ENCODE peak calls at places on chromosomes 12 and 14, in seven cellular contexts. R is heart left ventricle, K is Caco-2, F is cardiac muscle cell, W is IMR-90, U is vagina, B is hepatocyte. H is an unnamed sample.
A peak's percentile ranks its signal among the peaks of the same experiment; 100 is the strongest.

GRCh38 chr12:81811066-81811777 is 52.1 kb upstream of the PPFIA2 start:
- DNase-seq in K (no peak), U (no peak), W (no peak), F (no peak), R (no peak), B (no peak), H (no peak)

GRCh38 chr14:103819503-103820307 is 27.7 kb downstream of the PPP1R13B start:
- DNase-seq in R (peak; percentile 67), W (no peak), B (peak; percentile 57), K (no peak), F (peak; percentile 89), U (no peak), H (peak; percentile 19)

GRCh38 chr12:39935275-39935674 is 170.6 kb downstream of the SLC2A13 start:
- DNase-seq in K (no peak), B (no peak), R (no peak), W (peak; percentile 44), U (no peak), F (no peak), H (no peak)

GRCh38 chr14:69615471-69616407 is 4.3 kb downstream of the SUSD6 start:
- DNase-seq in B (no peak), K (no peak), U (no peak), R (peak; percentile 78), F (no peak), W (peak; percentile 84), H (no peak)

GRCh38 chr14:56579345-56580316 is at the start of gene TMEM260:
- DNase-seq in U (no peak), R (peak; percentile 84), F (peak; percentile 90), B (peak; percentile 91), W (peak; percentile 84), K (peak; percentile 95), H (peak; percentile 93)

GRCh38 chr12:127238061-127238460 is 1028.9 kb upstream of the TMEM132C start:
- DNase-seq in K (no peak), U (no peak), B (no peak), R (no peak), W (no peak), F (no peak), H (no peak)

GRCh38 chr12:6214633-6215032 is 14.4 kb downstream of the CD9 start:
- DNase-seq in W (no peak), U (no peak), K (no peak), B (no peak), R (no peak), F (no peak), H (no peak)

GRCh38 chr12:94603434-94604068 is 46.8 kb downstream of the TMCC3 start:
- DNase-seq in W (no peak), K (peak; percentile 61), R (no peak), B (no peak), F (peak; percentile 37), U (no peak), H (peak; percentile 57)

GRCh38 chr14:26594756-26595545 is 2.9 kb downstream of the NOVA1 start:
- DNase-seq in K (no peak), B (no peak), W (no peak), F (no peak), R (no peak), U (no peak), H (no peak)

GRCh38 chr12:38544357-38545066 is 227.9 kb downstream of the ALG10B start:
- DNase-seq in F (no peak), R (no peak), K (no peak), W (no peak), B (no peak), U (no peak), H (no peak)

GRCh38 chr12:51672334-51672733 is 81.3 kb downstream of the SCN8A start:
- DNase-seq in W (peak; percentile 56), R (no peak), F (no peak), U (no peak), K (no peak), B (no peak), H (no peak)

GRCh38 chr12:88549929-88550328 is 30.3 kb downstream of the KITLG start:
- DNase-seq in W (no peak), U (no peak), B (no peak), K (no peak), F (no peak), R (no peak), H (no peak)

GRCh38 chr14:103526247-103526913 is 2.6 kb upstream of the TRMT61A start:
- DNase-seq in R (no peak), K (no peak), B (no peak), F (no peak), U (no peak), W (no peak), H (no peak)

GRCh38 chr14:93115920-93116675 is at the start of gene ITPK1:
- DNase-seq in W (peak; percentile 41), K (peak; percentile 67), R (peak; percentile 48), F (peak; percentile 88), U (no peak), B (peak; percentile 92), H (peak; percentile 29)

GRCh38 chr12:49636979-49637378 is 13.6 kb downstream of the PRPF40B start:
- DNase-seq in W (peak; percentile 68), U (no peak), F (peak; percentile 67), R (peak; percentile 65), B (peak; percentile 72), K (peak; percentile 65), H (peak; percentile 68)
- TF ChIP-seq CTCF in W (peak; percentile 79), U (peak; percentile 14), F (peak; percentile 80), R (peak; percentile 61), B (peak; percentile 70), K (peak; percentile 58), H (peak; percentile 57)

GRCh38 chr12:41940571-41940970 is 204.1 kb downstream of the GXYLT1 start:
- DNase-seq in R (no peak), W (no peak), F (no peak), B (no peak), U (no peak), K (no peak), H (no peak)
- TF ChIP-seq CTCF in R (no peak), W (no peak), F (no peak), B (no peak), U (no peak), K (no peak), H (no peak)

GRCh38 chr14:102209224-102209966 is 69.7 kb downstream of the WDR20 start:
- DNase-seq in F (peak; percentile 54), K (peak; percentile 31), U (no peak), R (no peak), W (peak; percentile 28), B (peak; percentile 41), H (no peak)

GRCh38 chr14:102212356-102212755 is 72.7 kb downstream of the WDR20 start:
- DNase-seq in U (no peak), K (no peak), R (no peak), B (no peak), F (no peak), W (no peak), H (no peak)

GRCh38 chr14:102211240-102211639 is 71.5 kb downstream of the WDR20 start:
- DNase-seq in R (no peak), U (no peak), W (no peak), F (no peak), K (no peak), B (no peak), H (no peak)

GRCh38 chr14:102208741-102209140 is 69.0 kb downstream of the WDR20 start:
- DNase-seq in K (no peak), F (no peak), R (no peak), B (no peak), W (no peak), U (no peak), H (no peak)

DNA sequence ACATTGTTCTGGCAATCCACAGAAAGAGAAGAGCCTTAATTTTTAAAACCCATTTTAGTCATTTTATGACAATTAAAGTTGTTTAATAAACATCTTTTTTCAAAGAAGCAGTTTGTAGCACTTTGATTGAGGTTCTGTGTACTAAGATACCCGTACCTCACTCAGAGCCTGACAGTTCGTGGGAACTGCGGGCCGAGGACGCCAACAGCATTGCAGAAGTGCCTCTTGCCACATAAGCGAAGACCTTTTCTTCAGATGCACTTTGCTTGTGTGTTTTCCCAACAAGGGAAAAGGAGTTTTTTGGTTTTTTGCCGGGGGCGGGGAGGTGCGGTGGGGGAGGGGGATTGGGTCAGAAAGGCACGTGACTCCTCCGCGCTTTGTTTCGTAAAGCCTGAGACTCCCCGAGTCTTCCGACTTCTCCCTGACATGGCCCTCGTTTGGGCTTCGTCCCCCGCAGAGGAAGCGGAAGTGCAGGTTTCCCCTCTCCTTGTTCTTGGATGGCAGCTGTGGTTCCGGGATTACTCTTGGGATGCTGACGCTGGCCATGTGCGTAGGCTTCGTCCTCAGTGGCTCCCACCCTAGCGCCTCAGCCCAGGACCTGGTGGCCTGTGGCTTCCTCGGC is 70.8 kb downstream of the WDR20 start:
- DNase-seq in B (no peak), K (no peak), W (no peak), R (no peak), F (no peak), U (no peak), H (no peak)
- TF ChIP-seq CTCF in B (no peak), K (no peak), W (no peak), R (no peak), F (no peak), U (no peak), H (no peak)

GRCh38 chr14:22658951-22659350 is 14.8 kb upstream of the OR6J1 start:
- DNase-seq in B (no peak), F (no peak), K (no peak), W (no peak), R (no peak), U (no peak), H (no peak)

GRCh38 chr14:22656226-22656625 is 12.1 kb upstream of the OR6J1 start:
- DNase-seq in K (no peak), U (peak; percentile 60), B (no peak), R (no peak), W (no peak), F (no peak), H (no peak)

GRCh38 chr14:22660654-22661053 is 16.5 kb upstream of the OR6J1 start:
- DNase-seq in W (no peak), R (no peak), B (no peak), F (no peak), K (no peak), U (no peak), H (no peak)

GRCh38 chr14:22656945-22657711 is 13.0 kb upstream of the OR6J1 start:
- DNase-seq in R (no peak), F (no peak), U (peak; percentile 52), B (peak; percentile 42), K (no peak), W (peak; percentile 35), H (no peak)

GRCh38 chr14:22657861-22658260 is 13.7 kb upstream of the OR6J1 start:
- DNase-seq in W (peak; percentile 49), K (peak; percentile 34), B (no peak), R (no peak), U (peak; percentile 13), F (no peak), H (no peak)
- TF ChIP-seq CTCF in W (peak; percentile 56), K (peak; percentile 26), B (peak; percentile 50), R (no peak), U (no peak), F (peak; percentile 63), H (no peak)